ENCODE peak calls at places on chromosomes 12 and 14, in seven cellular contexts. One of them, this sample, is unnamed.

GRCh38 chr14:101810897-101811620 is 49.5 kb downstream of the PPP2R5C start:
- DNase-seq in endodermal cell: no peak
- DNase-seq in right atrium auricular region: no peak
- DNase-seq in stomach: no peak
- DNase-seq in left ventricle myocardium inferior: no peak
- DNase-seq in left lung: no peak
- DNase-seq in transverse colon: no peak
- DNase-seq in this sample: no peak

GRCh38 chr12:90974286-90974685 is 19.3 kb upstream of the CCER1 start:
- DNase-seq in endodermal cell: no peak
- DNase-seq in stomach: no peak
- DNase-seq in left lung: no peak
- DNase-seq in transverse colon: no peak
- DNase-seq in left ventricle myocardium inferior: no peak
- DNase-seq in right atrium auricular region: no peak
- DNase-seq in this sample: no peak

GRCh38 chr14:99679111-99679510 is 5.0 kb upstream of the CYP46A1 start:
- DNase-seq in left lung: no peak
- DNase-seq in stomach: no peak
- DNase-seq in left ventricle myocardium inferior: no peak
- DNase-seq in endodermal cell: no peak
- DNase-seq in right atrium auricular region: no peak
- DNase-seq in transverse colon: no peak
- DNase-seq in this sample: no peak

GRCh38 chr12:57006809-57007475 is 596 bp upstream of the ZBTB39 start:
- DNase-seq in stomach: no peak
- DNase-seq in left ventricle myocardium inferior: no peak
- DNase-seq in left lung: no peak
- DNase-seq in transverse colon: no peak
- DNase-seq in right atrium auricular region: no peak
- DNase-seq in endodermal cell: no peak
- DNase-seq in this sample: peak; percentile 33

GRCh38 chr12:131482686-131483085 is 228.2 kb upstream of the SFSWAP start:
- DNase-seq in left ventricle myocardium inferior: no peak
- DNase-seq in endodermal cell: peak; percentile 23
- DNase-seq in transverse colon: no peak
- DNase-seq in right atrium auricular region: no peak
- DNase-seq in stomach: no peak
- DNase-seq in left lung: no peak
- DNase-seq in this sample: no peak

GRCh38 chr14:88612981-88613380 is 50.1 kb downstream of the ZC3H14 start:
- DNase-seq in right atrium auricular region: no peak
- DNase-seq in stomach: no peak
- DNase-seq in left lung: no peak
- DNase-seq in left ventricle myocardium inferior: no peak
- DNase-seq in endodermal cell: no peak
- DNase-seq in transverse colon: no peak
- DNase-seq in this sample: no peak

GRCh38 chr14:36988989-36989388 is 183.4 kb downstream of the SLC25A21 start:
- DNase-seq in left lung: no peak
- DNase-seq in transverse colon: no peak
- DNase-seq in right atrium auricular region: no peak
- DNase-seq in left ventricle myocardium inferior: no peak
- DNase-seq in endodermal cell: no peak
- DNase-seq in stomach: no peak
- DNase-seq in this sample: no peak

GRCh38 chr12:132505105-132505851 is 15.3 kb downstream of the FBRSL1 start:
- DNase-seq in left lung: no peak
- DNase-seq in transverse colon: peak; percentile 36
- DNase-seq in endodermal cell: no peak
- DNase-seq in stomach: no peak
- DNase-seq in left ventricle myocardium inferior: peak; percentile 47
- DNase-seq in right atrium auricular region: no peak
- DNase-seq in this sample: no peak

DNA sequence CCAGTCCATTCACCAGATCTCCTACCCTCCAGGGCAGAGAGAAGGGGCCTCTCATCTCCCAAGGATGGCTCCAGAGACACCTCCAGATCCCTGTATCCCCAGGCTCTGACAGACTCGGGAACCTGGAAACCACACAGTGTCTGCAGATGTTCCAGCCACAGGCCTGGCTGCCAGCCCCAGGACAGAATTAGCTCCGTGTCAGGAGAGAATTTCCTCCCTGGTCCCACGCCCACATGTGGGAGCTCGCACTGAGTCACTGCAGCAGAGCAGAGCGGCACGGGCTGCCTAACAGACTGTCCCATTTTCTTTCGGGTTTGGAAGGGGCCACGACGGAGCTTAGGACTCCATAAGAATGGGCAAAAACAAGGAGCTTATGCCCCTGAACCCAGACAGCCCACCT is 33.6 kb downstream of the CMKLR1 start:
- DNase-seq in left ventricle myocardium inferior: peak; percentile 92
- DNase-seq in endodermal cell: no peak
- DNase-seq in left lung: peak; percentile 85
- DNase-seq in right atrium auricular region: peak; percentile 95
- DNase-seq in stomach: peak; percentile 46
- DNase-seq in transverse colon: peak; percentile 68
- DNase-seq in this sample: no peak
- H3K4me3 ChIP-seq in left ventricle myocardium inferior: peak overlapping the region; percentile 45
- H3K4me3 ChIP-seq in endodermal cell: no peak overlapping the region
- H3K4me3 ChIP-seq in left lung: no peak overlapping the region
- H3K4me3 ChIP-seq in right atrium auricular region: no peak overlapping the region
- H3K4me3 ChIP-seq in stomach: no peak overlapping the region
- H3K4me3 ChIP-seq in transverse colon: no peak overlapping the region
- H3K4me3 ChIP-seq in this sample: no peak overlapping the region

DNA sequence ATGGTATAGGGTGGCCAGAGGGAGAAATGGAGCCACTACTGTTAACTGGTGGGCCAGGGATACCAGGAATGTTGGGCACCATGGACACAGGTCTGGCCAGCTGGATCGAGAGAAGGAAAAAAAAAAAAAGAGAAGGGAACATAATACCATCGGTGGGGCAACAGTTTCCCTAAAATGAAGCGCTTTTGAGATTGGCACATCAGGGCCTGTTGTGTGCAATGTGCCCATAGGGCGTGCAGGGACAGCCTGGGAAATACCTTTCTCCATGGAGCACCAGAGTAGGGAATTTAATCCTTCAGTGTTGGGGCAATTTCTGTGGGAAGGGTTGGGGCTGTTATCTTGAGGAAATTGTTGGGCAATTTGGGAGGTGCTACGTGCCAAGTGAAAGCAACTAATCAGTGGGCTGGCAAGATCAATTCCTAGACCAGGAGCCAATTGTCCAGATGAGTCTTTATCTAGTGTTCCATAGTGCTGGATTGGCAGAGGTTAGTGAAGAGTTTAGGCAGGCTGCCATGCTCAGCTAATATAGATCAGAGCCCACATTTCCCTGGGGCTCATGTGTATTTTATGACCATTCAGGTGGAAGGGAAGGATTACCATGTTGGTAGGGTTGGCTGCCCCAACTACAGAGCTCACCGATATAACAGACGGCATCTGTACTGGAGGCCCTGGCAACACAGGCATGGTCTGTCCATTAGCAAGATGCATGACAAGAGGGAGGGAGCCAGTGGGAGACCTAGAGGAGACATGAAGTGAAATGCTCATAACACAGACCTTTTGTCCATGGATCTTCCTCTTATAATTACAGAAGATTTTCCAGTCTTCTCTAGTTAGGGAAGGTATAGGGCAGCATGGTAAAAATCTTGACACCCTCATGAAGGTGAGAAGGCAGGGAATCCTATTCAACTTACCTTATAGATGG is 25.5 kb upstream of the NPFF start:
- DNase-seq in stomach: no peak
- DNase-seq in endodermal cell: no peak
- DNase-seq in right atrium auricular region: no peak
- DNase-seq in left lung: no peak
- DNase-seq in left ventricle myocardium inferior: no peak
- DNase-seq in transverse colon: no peak
- DNase-seq in this sample: no peak
- H3K36me3 ChIP-seq in stomach: peaks cover 100% of the 10 kb centered on the region
- H3K36me3 ChIP-seq in endodermal cell: peaks cover 63% of the 10 kb centered on the region
- H3K36me3 ChIP-seq in right atrium auricular region: peaks cover 96% of the 10 kb centered on the region
- H3K36me3 ChIP-seq in left lung: peaks cover 93% of the 10 kb centered on the region
- H3K36me3 ChIP-seq in left ventricle myocardium inferior: peaks cover 100% of the 10 kb centered on the region
- H3K36me3 ChIP-seq in transverse colon: peaks cover 69% of the 10 kb centered on the region
- H3K36me3 ChIP-seq in this sample: peaks cover 32% of the 10 kb centered on the region

DNA sequence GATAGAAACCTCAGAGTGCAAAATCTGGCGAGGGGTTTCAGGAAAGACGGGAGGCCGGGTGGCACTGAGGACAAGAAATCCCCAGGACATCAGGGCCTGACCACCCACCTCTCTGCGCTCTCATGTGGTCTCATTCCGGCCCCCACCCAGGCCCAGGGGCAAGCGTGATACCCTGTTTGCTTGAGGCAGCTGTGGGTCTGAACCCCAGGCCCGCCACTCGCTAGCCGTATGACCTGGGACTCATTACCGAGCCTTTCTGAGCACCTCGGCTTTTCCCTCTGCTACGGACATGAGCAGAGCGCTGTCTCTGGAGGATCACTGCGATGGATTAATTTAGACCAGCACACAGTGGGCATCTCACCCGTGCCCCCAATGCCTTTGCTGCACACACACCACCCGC is 25.5 kb upstream of the BCDIN3D start:
- DNase-seq in left lung: peak; percentile 61
- DNase-seq in endodermal cell: peak; percentile 39
- DNase-seq in right atrium auricular region: peak; percentile 60
- DNase-seq in stomach: no peak
- DNase-seq in transverse colon: no peak
- DNase-seq in left ventricle myocardium inferior: peak; percentile 23
- DNase-seq in this sample: no peak
- TF ChIP-seq CTCF in left lung: no peak
- TF ChIP-seq CTCF in endodermal cell: no peak
- TF ChIP-seq CTCF in right atrium auricular region: no peak
- TF ChIP-seq CTCF in stomach: no peak
- TF ChIP-seq CTCF in transverse colon: no peak
- TF ChIP-seq CTCF in left ventricle myocardium inferior: no peak
- TF ChIP-seq CTCF in this sample: no peak

GRCh38 chr14:64806862-64807495 is 72.7 kb downstream of the SPTB start:
- DNase-seq in endodermal cell: no peak
- DNase-seq in left lung: no peak
- DNase-seq in left ventricle myocardium inferior: no peak
- DNase-seq in right atrium auricular region: no peak
- DNase-seq in transverse colon: no peak
- DNase-seq in stomach: no peak
- DNase-seq in this sample: no peak
- H3K4me3 ChIP-seq in endodermal cell: no peak overlapping the region
- H3K4me3 ChIP-seq in left lung: no peak overlapping the region
- H3K4me3 ChIP-seq in left ventricle myocardium inferior: no peak overlapping the region
- H3K4me3 ChIP-seq in right atrium auricular region: no peak overlapping the region
- H3K4me3 ChIP-seq in transverse colon: no peak overlapping the region
- H3K4me3 ChIP-seq in stomach: no peak overlapping the region
- H3K4me3 ChIP-seq in this sample: no peak overlapping the region

This sample was measured in CD8-positive, alpha-beta T cell.